ENCODE peak calls at places on chromosomes 1 and 21, in ten cellular contexts. One of them, this sample, is unnamed.

GRCh38 chr21:26366781-26367180 is 196.2 kb upstream of the APP start:
- DNase-seq in heart left ventricle: no peak
- DNase-seq in IMR-90: no peak
- DNase-seq in foreskin fibroblast: peak; percentile 65
- DNase-seq in Caco-2: no peak
- DNase-seq in CD8-positive, alpha-beta T cell: no peak
- DNase-seq in A549: no peak
- DNase-seq in tibial artery: no peak
- DNase-seq in adrenal gland: no peak
- DNase-seq in fibroblast of lung: no peak
- DNase-seq in this sample: no peak

GRCh38 chr1:56803561-56804156 is 15.5 kb downstream of the FYB2 start:
- DNase-seq in heart left ventricle: no peak
- DNase-seq in tibial artery: no peak
- DNase-seq in foreskin fibroblast: peak; percentile 51
- DNase-seq in IMR-90: peak; percentile 10
- DNase-seq in Caco-2: peak; percentile 62
- DNase-seq in A549: peak; percentile 26
- DNase-seq in CD8-positive, alpha-beta T cell: no peak
- DNase-seq in adrenal gland: no peak
- DNase-seq in fibroblast of lung: peak; percentile 14
- DNase-seq in this sample: peak; percentile 64

GRCh38 chr1:34131396-34132160 is 33.5 kb downstream of the CSMD2 start:
- DNase-seq in foreskin fibroblast: no peak
- DNase-seq in A549: no peak
- DNase-seq in Caco-2: no peak
- DNase-seq in tibial artery: no peak
- DNase-seq in IMR-90: no peak
- DNase-seq in fibroblast of lung: no peak
- DNase-seq in CD8-positive, alpha-beta T cell: no peak
- DNase-seq in adrenal gland: no peak
- DNase-seq in heart left ventricle: no peak
- DNase-seq in this sample: no peak

GRCh38 chr1:244011796-244012195 is 39.3 kb upstream of the ZBTB18 start:
- DNase-seq in tibial artery: no peak
- DNase-seq in foreskin fibroblast: no peak
- DNase-seq in A549: no peak
- DNase-seq in fibroblast of lung: peak; percentile 4
- DNase-seq in heart left ventricle: no peak
- DNase-seq in CD8-positive, alpha-beta T cell: no peak
- DNase-seq in Caco-2: no peak
- DNase-seq in adrenal gland: no peak
- DNase-seq in IMR-90: no peak
- DNase-seq in this sample: no peak

GRCh38 chr1:234271243-234271606 is 102.0 kb upstream of the COA6 start:
- DNase-seq in A549: no peak
- DNase-seq in IMR-90: no peak
- DNase-seq in adrenal gland: no peak
- DNase-seq in CD8-positive, alpha-beta T cell: no peak
- DNase-seq in fibroblast of lung: no peak
- DNase-seq in foreskin fibroblast: no peak
- DNase-seq in tibial artery: no peak
- DNase-seq in heart left ventricle: no peak
- DNase-seq in Caco-2: no peak
- DNase-seq in this sample: no peak

GRCh38 chr21:15293251-15293650 is 228.5 kb upstream of the NRIP1 start:
- DNase-seq in adrenal gland: no peak
- DNase-seq in tibial artery: no peak
- DNase-seq in heart left ventricle: no peak
- DNase-seq in fibroblast of lung: peak; percentile 86
- DNase-seq in CD8-positive, alpha-beta T cell: no peak
- DNase-seq in A549: peak; percentile 13
- DNase-seq in Caco-2: peak; percentile 59
- DNase-seq in foreskin fibroblast: peak; percentile 73
- DNase-seq in IMR-90: peak; percentile 82
- DNase-seq in this sample: no peak

GRCh38 chr1:109193653-109194590 is 19.8 kb upstream of the SARS1 start:
- DNase-seq in CD8-positive, alpha-beta T cell: peak; percentile 41
- DNase-seq in A549: peak; percentile 67
- DNase-seq in adrenal gland: no peak
- DNase-seq in fibroblast of lung: peak; percentile 49
- DNase-seq in tibial artery: no peak
- DNase-seq in heart left ventricle: no peak
- DNase-seq in Caco-2: peak; percentile 80
- DNase-seq in IMR-90: no peak
- DNase-seq in foreskin fibroblast: peak; percentile 42
- DNase-seq in this sample: peak; percentile 74

GRCh38 chr21:40841524-40842196 is 5.3 kb downstream of the DSCAM start:
- DNase-seq in A549: peak; percentile 3
- DNase-seq in foreskin fibroblast: peak; percentile 3
- DNase-seq in heart left ventricle: peak; percentile 48
- DNase-seq in adrenal gland: peak; percentile 33
- DNase-seq in fibroblast of lung: no peak
- DNase-seq in Caco-2: peak; percentile 66
- DNase-seq in IMR-90: no peak
- DNase-seq in tibial artery: peak; percentile 28
- DNase-seq in CD8-positive, alpha-beta T cell: no peak
- DNase-seq in this sample: peak; percentile 87

GRCh38 chr1:90706437-90707362 is 10.4 kb downstream of the BARHL2 start:
- DNase-seq in Caco-2: no peak
- DNase-seq in fibroblast of lung: no peak
- DNase-seq in CD8-positive, alpha-beta T cell: no peak
- DNase-seq in adrenal gland: no peak
- DNase-seq in foreskin fibroblast: peak; percentile 48
- DNase-seq in A549: no peak
- DNase-seq in heart left ventricle: no peak
- DNase-seq in IMR-90: no peak
- DNase-seq in tibial artery: peak; percentile 33
- DNase-seq in this sample: peak; percentile 66

GRCh38 chr1:183272390-183272801 is 86.3 kb downstream of the LAMC2 start:
- DNase-seq in Caco-2: no peak
- DNase-seq in IMR-90: peak; percentile 94
- DNase-seq in fibroblast of lung: peak; percentile 77
- DNase-seq in heart left ventricle: no peak
- DNase-seq in tibial artery: no peak
- DNase-seq in foreskin fibroblast: peak; percentile 95
- DNase-seq in CD8-positive, alpha-beta T cell: no peak
- DNase-seq in adrenal gland: no peak
- DNase-seq in A549: peak; percentile 40
- DNase-seq in this sample: no peak

GRCh38 chr1:37478451-37478871 is 4.1 kb downstream of the ZC3H12A start:
- DNase-seq in fibroblast of lung: no peak
- DNase-seq in IMR-90: peak; percentile 77
- DNase-seq in tibial artery: no peak
- DNase-seq in adrenal gland: no peak
- DNase-seq in Caco-2: no peak
- DNase-seq in CD8-positive, alpha-beta T cell: peak; percentile 71
- DNase-seq in foreskin fibroblast: peak; percentile 71
- DNase-seq in A549: no peak
- DNase-seq in heart left ventricle: no peak
- DNase-seq in this sample: no peak

GRCh38 chr1:71494163-71494562 is 413.3 kb upstream of the ZRANB2 start:
- DNase-seq in adrenal gland: no peak
- DNase-seq in A549: no peak
- DNase-seq in CD8-positive, alpha-beta T cell: no peak
- DNase-seq in foreskin fibroblast: peak; percentile 39
- DNase-seq in IMR-90: no peak
- DNase-seq in Caco-2: no peak
- DNase-seq in fibroblast of lung: no peak
- DNase-seq in tibial artery: no peak
- DNase-seq in heart left ventricle: no peak
- DNase-seq in this sample: no peak

GRCh38 chr21:35051287-35051818 is 2.3 kb upstream of the RUNX1 start:
- DNase-seq in adrenal gland: peak; percentile 61
- DNase-seq in IMR-90: peak; percentile 80
- DNase-seq in fibroblast of lung: peak; percentile 95
- DNase-seq in A549: peak; percentile 43
- DNase-seq in heart left ventricle: peak; percentile 86
- DNase-seq in Caco-2: peak; percentile 58
- DNase-seq in CD8-positive, alpha-beta T cell: peak; percentile 85
- DNase-seq in foreskin fibroblast: peak; percentile 50
- DNase-seq in tibial artery: peak; percentile 82
- DNase-seq in this sample: peak; percentile 74
- TF ChIP-seq CTCF in adrenal gland: peak; percentile 27
- TF ChIP-seq CTCF in IMR-90: peak; percentile 61
- TF ChIP-seq CTCF in fibroblast of lung: peak; percentile 68
- TF ChIP-seq CTCF in A549: peak; percentile 51
- TF ChIP-seq CTCF in heart left ventricle: peak; percentile 71
- TF ChIP-seq CTCF in Caco-2: peak; percentile 23
- TF ChIP-seq CTCF in CD8-positive, alpha-beta T cell: peak; percentile 58
- TF ChIP-seq CTCF in foreskin fibroblast: peak; percentile 21
- TF ChIP-seq CTCF in tibial artery: peak; percentile 26
- TF ChIP-seq CTCF in this sample: peak; percentile 39

DNA sequence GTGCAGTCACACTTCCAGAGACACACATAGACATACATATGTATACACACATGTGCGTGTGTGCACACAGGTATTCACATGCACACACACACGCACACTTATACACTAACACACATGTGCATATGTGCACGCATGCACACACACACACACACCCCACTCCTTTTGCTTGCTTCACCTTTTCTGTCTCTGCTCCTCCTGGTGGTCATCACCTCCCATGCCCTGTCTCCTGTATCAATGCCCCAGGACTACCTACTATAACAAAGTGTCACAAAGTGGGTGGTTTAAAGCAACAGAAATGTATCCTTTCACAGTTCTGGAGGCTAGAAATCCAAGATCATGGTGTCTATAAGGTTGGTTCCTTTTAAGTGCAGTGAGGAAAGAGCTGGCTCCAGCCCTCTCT is 27.4 kb downstream of the ETS2 start:
- DNase-seq in heart left ventricle: no peak
- DNase-seq in tibial artery: no peak
- DNase-seq in fibroblast of lung: no peak
- DNase-seq in CD8-positive, alpha-beta T cell: no peak
- DNase-seq in Caco-2: no peak
- DNase-seq in adrenal gland: no peak
- DNase-seq in IMR-90: no peak
- DNase-seq in A549: no peak
- DNase-seq in foreskin fibroblast: no peak
- DNase-seq in this sample: no peak
- TF ChIP-seq CTCF in heart left ventricle: no peak
- TF ChIP-seq CTCF in tibial artery: no peak
- TF ChIP-seq CTCF in fibroblast of lung: no peak
- TF ChIP-seq CTCF in CD8-positive, alpha-beta T cell: no peak
- TF ChIP-seq CTCF in Caco-2: no peak
- TF ChIP-seq CTCF in adrenal gland: no peak
- TF ChIP-seq CTCF in IMR-90: no peak
- TF ChIP-seq CTCF in A549: no peak
- TF ChIP-seq CTCF in foreskin fibroblast: no peak
- TF ChIP-seq CTCF in this sample: no peak

DNA sequence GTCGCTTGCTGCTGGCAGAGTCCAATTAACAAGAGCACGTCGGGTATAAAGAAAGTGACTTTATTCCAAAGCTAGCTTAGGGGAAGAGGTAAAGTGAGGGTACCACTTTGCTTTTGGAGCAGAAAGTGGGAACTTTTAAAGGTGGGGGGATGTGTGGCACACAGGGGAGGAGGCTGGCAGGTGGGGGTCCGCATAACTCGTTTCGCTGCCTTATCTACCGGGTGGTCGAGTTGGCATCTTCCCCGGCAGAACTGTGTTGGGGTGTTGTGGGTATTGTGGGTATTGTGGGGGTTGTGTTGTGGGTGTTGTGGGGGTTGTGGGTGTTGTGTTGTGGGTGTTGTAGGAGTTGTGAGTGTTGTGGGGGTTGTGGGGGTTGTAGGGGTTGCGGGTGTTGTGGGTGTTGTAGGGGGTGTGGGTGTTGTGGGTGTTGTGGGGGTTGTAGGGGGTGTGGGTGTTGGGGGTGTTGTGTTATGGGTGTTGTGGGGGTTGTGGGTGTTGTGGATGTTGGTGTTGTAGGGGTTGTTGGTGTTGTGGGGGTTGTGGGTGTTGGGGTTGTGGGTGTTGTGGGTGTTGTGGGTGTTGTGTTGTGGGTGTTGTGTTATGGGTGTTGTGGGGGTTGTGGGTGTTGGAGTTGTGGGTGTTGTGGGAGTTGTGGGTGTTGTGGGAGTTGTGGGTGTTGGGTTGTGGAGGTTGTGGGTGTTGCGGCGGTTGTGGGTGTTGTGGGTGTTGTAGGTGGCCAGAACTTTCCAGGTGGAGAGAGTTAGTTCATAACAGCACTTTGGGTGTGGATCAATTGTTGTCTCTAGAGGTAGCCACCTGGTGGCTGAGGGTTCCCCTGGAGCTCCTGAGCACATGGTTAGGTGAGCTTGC is 52.7 kb downstream of the AGPAT3 start:
- DNase-seq in Caco-2: no peak
- DNase-seq in A549: no peak
- DNase-seq in CD8-positive, alpha-beta T cell: peak; percentile 39
- DNase-seq in heart left ventricle: peak; percentile 13
- DNase-seq in adrenal gland: no peak
- DNase-seq in fibroblast of lung: no peak
- DNase-seq in foreskin fibroblast: no peak
- DNase-seq in IMR-90: no peak
- DNase-seq in tibial artery: no peak
- DNase-seq in this sample: no peak
- TF ChIP-seq CTCF in Caco-2: peak; percentile 31
- TF ChIP-seq CTCF in A549: no peak
- TF ChIP-seq CTCF in CD8-positive, alpha-beta T cell: no peak
- TF ChIP-seq CTCF in heart left ventricle: no peak
- TF ChIP-seq CTCF in adrenal gland: no peak
- TF ChIP-seq CTCF in fibroblast of lung: no peak
- TF ChIP-seq CTCF in foreskin fibroblast: no peak
- TF ChIP-seq CTCF in IMR-90: no peak
- TF ChIP-seq CTCF in tibial artery: no peak
- TF ChIP-seq CTCF in this sample: no peak

GRCh38 chr1:19390166-19390850 is 78.2 kb downstream of the SLC66A1 start:
- DNase-seq in heart left ventricle: no peak
- DNase-seq in A549: no peak
- DNase-seq in adrenal gland: no peak
- DNase-seq in Caco-2: no peak
- DNase-seq in CD8-positive, alpha-beta T cell: no peak
- DNase-seq in tibial artery: no peak
- DNase-seq in foreskin fibroblast: no peak
- DNase-seq in fibroblast of lung: no peak
- DNase-seq in IMR-90: no peak
- DNase-seq in this sample: no peak

GRCh38 chr1:19392221-19392620 is 80.1 kb downstream of the SLC66A1 start:
- DNase-seq in foreskin fibroblast: no peak
- DNase-seq in Caco-2: no peak
- DNase-seq in heart left ventricle: no peak
- DNase-seq in IMR-90: no peak
- DNase-seq in A549: no peak
- DNase-seq in fibroblast of lung: no peak
- DNase-seq in CD8-positive, alpha-beta T cell: no peak
- DNase-seq in adrenal gland: no peak
- DNase-seq in tibial artery: no peak
- DNase-seq in this sample: no peak

GRCh38 chr1:19390901-19391595 is 78.9 kb downstream of the SLC66A1 start:
- DNase-seq in A549: peak; percentile 18
- DNase-seq in tibial artery: peak; percentile 66
- DNase-seq in heart left ventricle: no peak
- DNase-seq in fibroblast of lung: peak; percentile 85
- DNase-seq in IMR-90: peak; percentile 80
- DNase-seq in adrenal gland: peak; percentile 58
- DNase-seq in foreskin fibroblast: peak; percentile 93
- DNase-seq in Caco-2: peak; percentile 35
- DNase-seq in CD8-positive, alpha-beta T cell: peak; percentile 70
- DNase-seq in this sample: peak; percentile 51

GRCh38 chr1:19393051-19393450 is 80.9 kb downstream of the SLC66A1 start:
- DNase-seq in fibroblast of lung: no peak
- DNase-seq in tibial artery: no peak
- DNase-seq in A549: no peak
- DNase-seq in adrenal gland: no peak
- DNase-seq in heart left ventricle: no peak
- DNase-seq in IMR-90: no peak
- DNase-seq in Caco-2: no peak
- DNase-seq in CD8-positive, alpha-beta T cell: no peak
- DNase-seq in foreskin fibroblast: no peak
- DNase-seq in this sample: no peak

GRCh38 chr1:19391596-19391981 is 79.5 kb downstream of the SLC66A1 start:
- DNase-seq in Caco-2: no peak
- DNase-seq in heart left ventricle: no peak
- DNase-seq in fibroblast of lung: no peak
- DNase-seq in adrenal gland: no peak
- DNase-seq in A549: no peak
- DNase-seq in tibial artery: no peak
- DNase-seq in IMR-90: no peak
- DNase-seq in foreskin fibroblast: no peak
- DNase-seq in CD8-positive, alpha-beta T cell: no peak
- DNase-seq in this sample: no peak
- TF ChIP-seq CTCF in Caco-2: no peak
- TF ChIP-seq CTCF in heart left ventricle: no peak
- TF ChIP-seq CTCF in fibroblast of lung: no peak
- TF ChIP-seq CTCF in adrenal gland: no peak
- TF ChIP-seq CTCF in A549: no peak
- TF ChIP-seq CTCF in tibial artery: no peak
- TF ChIP-seq CTCF in IMR-90: no peak
- TF ChIP-seq CTCF in foreskin fibroblast: no peak
- TF ChIP-seq CTCF in CD8-positive, alpha-beta T cell: peak; percentile 28
- TF ChIP-seq CTCF in this sample: peak; percentile 28